ENCODE peak calls at places on chromosomes 11 and 22, in nine cellular contexts. One of them, this sample, is unnamed. For H3K4me1 and H3K27me3, the result is how much of the 10 kb centered on the place peaks cover.

GRCh38 chr22:29184886-29185575 is 20.7 kb upstream of the EMID1 start:
- DNase-seq in tibial nerve: no peak
- DNase-seq in heart right ventricle: no peak
- DNase-seq in pancreas: no peak
- DNase-seq in esophagus squamous epithelium: no peak
- DNase-seq in Peyer's patch: no peak
- DNase-seq in adrenal gland: no peak
- DNase-seq in upper lobe of left lung: no peak
- DNase-seq in heart left ventricle: no peak
- DNase-seq in this sample: no peak

GRCh38 chr11:38924644-38925043 is 2326.6 kb upstream of the RAG2 start:
- DNase-seq in tibial nerve: no peak
- DNase-seq in heart right ventricle: no peak
- DNase-seq in pancreas: no peak
- DNase-seq in esophagus squamous epithelium: no peak
- DNase-seq in Peyer's patch: no peak
- DNase-seq in adrenal gland: no peak
- DNase-seq in upper lobe of left lung: no peak
- DNase-seq in heart left ventricle: no peak
- DNase-seq in this sample: no peak

GRCh38 chr11:92455221-92455790 is 230.7 kb downstream of the FAT3 start:
- DNase-seq in tibial nerve: no peak
- DNase-seq in heart right ventricle: no peak
- DNase-seq in pancreas: no peak
- DNase-seq in esophagus squamous epithelium: no peak
- DNase-seq in Peyer's patch: no peak
- DNase-seq in adrenal gland: no peak
- DNase-seq in upper lobe of left lung: no peak
- DNase-seq in heart left ventricle: no peak
- DNase-seq in this sample: no peak

GRCh38 chr11:120306519-120307242 is 18.4 kb upstream of the TLCD5 start:
- DNase-seq in tibial nerve: no peak
- DNase-seq in heart right ventricle: no peak
- DNase-seq in pancreas: no peak
- DNase-seq in esophagus squamous epithelium: no peak
- DNase-seq in Peyer's patch: peak
- DNase-seq in adrenal gland: peak
- DNase-seq in upper lobe of left lung: no peak
- DNase-seq in heart left ventricle: peak
- DNase-seq in this sample: no peak

GRCh38 chr22:32644252-32645100 is 157.0 kb upstream of the TIMP3 start:
- DNase-seq in tibial nerve: no peak
- DNase-seq in heart right ventricle: peak
- DNase-seq in pancreas: no peak
- DNase-seq in esophagus squamous epithelium: no peak
- DNase-seq in Peyer's patch: peak
- DNase-seq in adrenal gland: peak
- DNase-seq in upper lobe of left lung: no peak
- DNase-seq in heart left ventricle: peak
- DNase-seq in this sample: peak

GRCh38 chr11:67372993-67373915 is at the start of gene CLCF1:
- DNase-seq in tibial nerve: no peak
- DNase-seq in heart right ventricle: peak
- DNase-seq in pancreas: peak
- DNase-seq in esophagus squamous epithelium: no peak
- DNase-seq in Peyer's patch: peak
- DNase-seq in adrenal gland: peak
- DNase-seq in upper lobe of left lung: peak
- DNase-seq in heart left ventricle: peak
- DNase-seq in this sample: peak

GRCh38 chr11:33532257-33532656 is 168.4 kb downstream of the C11orf91 start:
- DNase-seq in tibial nerve: no peak
- DNase-seq in heart right ventricle: no peak
- DNase-seq in pancreas: no peak
- DNase-seq in esophagus squamous epithelium: no peak
- DNase-seq in Peyer's patch: no peak
- DNase-seq in adrenal gland: no peak
- DNase-seq in upper lobe of left lung: no peak
- DNase-seq in heart left ventricle: no peak
- DNase-seq in this sample: no peak

GRCh38 chr22:24968066-24968561 is 15.6 kb downstream of the KIAA1671 start:
- DNase-seq in tibial nerve: no peak
- DNase-seq in heart right ventricle: no peak
- DNase-seq in pancreas: no peak
- DNase-seq in esophagus squamous epithelium: no peak
- DNase-seq in Peyer's patch: no peak
- DNase-seq in adrenal gland: peak
- DNase-seq in upper lobe of left lung: no peak
- DNase-seq in heart left ventricle: peak
- DNase-seq in this sample: peak

GRCh38 chr11:19739872-19740271 is 27.2 kb downstream of the NAV2 start:
- DNase-seq in tibial nerve: no peak
- DNase-seq in heart right ventricle: no peak
- DNase-seq in pancreas: no peak
- DNase-seq in esophagus squamous epithelium: no peak
- DNase-seq in Peyer's patch: no peak
- DNase-seq in adrenal gland: peak
- DNase-seq in upper lobe of left lung: no peak
- DNase-seq in heart left ventricle: no peak
- DNase-seq in this sample: peak

GRCh38 chr11:112644410-112645131 is 316.6 kb upstream of the NCAM1 start:
- DNase-seq in tibial nerve: no peak
- DNase-seq in heart right ventricle: no peak
- DNase-seq in pancreas: no peak
- DNase-seq in esophagus squamous epithelium: no peak
- DNase-seq in Peyer's patch: no peak
- DNase-seq in adrenal gland: no peak
- DNase-seq in upper lobe of left lung: no peak
- DNase-seq in heart left ventricle: no peak
- DNase-seq in this sample: no peak

DNA sequence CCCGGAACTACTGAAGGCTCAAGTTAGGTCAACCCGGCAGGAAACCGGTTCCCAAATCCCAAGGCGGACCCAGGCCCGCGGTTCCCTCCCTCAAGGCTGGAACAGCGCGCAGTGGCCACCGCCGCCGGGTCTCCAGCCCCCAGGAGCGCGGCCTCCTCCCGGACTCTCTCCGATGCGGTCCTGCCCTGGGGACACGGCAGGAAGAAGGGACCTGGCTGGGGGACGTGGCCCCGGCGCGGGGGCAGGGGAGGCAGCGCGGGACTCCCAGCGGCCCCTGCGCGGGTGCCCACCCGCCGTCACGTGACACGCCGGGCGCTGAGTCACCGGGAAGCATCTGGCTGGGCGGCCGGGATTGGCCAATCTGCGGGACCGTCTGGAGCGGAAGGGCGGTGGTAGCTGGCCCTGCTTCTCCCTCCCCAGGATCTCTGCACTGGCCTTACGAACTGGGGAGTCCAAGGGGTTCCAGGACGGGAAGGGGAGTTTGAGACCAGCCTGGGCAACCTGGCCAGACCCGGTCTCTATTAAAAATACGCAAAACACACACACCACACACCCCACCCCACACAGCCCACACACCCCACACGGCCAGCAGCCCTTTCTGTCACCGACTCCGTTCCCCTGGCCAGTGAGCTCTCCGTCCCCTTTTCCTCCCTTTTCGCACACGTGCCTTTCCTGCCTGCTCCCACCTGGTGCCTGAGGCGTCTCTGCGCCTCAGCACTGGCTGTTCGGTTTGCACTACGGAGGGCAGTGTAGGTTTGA is 21.4 kb upstream of the MALAT1 start:
- DNase-seq in tibial nerve: peak
- DNase-seq in heart right ventricle: peak
- DNase-seq in pancreas: peak
- DNase-seq in esophagus squamous epithelium: peak
- DNase-seq in Peyer's patch: peak
- DNase-seq in adrenal gland: peak
- DNase-seq in upper lobe of left lung: peak
- DNase-seq in heart left ventricle: peak
- DNase-seq in this sample: peak
- H3K4me1 ChIP-seq in tibial nerve: half or more
- H3K4me1 ChIP-seq in heart right ventricle: half or more
- H3K4me1 ChIP-seq in pancreas: under half
- H3K4me1 ChIP-seq in esophagus squamous epithelium: under half
- H3K4me1 ChIP-seq in Peyer's patch: under half
- H3K4me1 ChIP-seq in adrenal gland: under half
- H3K4me1 ChIP-seq in upper lobe of left lung: under half
- H3K4me1 ChIP-seq in heart left ventricle: half or more
- H3K4me1 ChIP-seq in this sample: under half

DNA sequence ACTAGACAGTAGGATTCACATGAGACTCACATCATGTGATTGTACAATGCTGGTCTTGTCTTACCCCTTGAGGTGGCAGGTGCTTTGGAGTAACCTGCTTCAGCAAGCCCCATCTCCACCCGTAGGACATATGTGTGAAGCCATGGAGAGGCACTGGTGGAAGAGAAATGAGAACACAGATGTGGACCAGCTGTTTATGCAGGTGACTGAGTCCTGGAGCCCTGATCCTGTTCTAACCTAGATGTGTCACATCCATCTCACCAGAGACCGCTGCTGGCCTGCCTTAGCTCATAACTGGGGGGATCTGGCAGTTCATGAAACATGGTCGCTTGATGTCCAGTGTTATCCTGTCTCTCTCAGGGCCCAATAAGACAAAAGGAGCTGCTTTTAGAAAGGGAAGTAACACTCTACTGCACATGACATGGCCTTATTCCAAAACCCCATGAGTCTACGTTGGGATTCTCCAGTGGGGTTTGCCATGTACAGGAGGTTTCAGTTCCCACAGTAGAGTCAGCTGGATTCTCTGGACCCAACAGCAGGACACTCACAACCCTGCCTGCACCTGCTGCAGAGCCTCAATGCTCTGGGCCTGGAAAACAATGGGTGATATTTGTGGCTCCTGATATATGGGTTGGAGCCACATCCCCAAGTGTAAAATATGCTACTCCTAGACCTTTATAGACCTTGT is 62.0 kb downstream of the GGTLC2 start:
- DNase-seq in tibial nerve: no peak
- DNase-seq in heart right ventricle: no peak
- DNase-seq in pancreas: peak
- DNase-seq in esophagus squamous epithelium: no peak
- DNase-seq in Peyer's patch: no peak
- DNase-seq in adrenal gland: no peak
- DNase-seq in upper lobe of left lung: no peak
- DNase-seq in heart left ventricle: no peak
- DNase-seq in this sample: no peak
- H3K27me3 ChIP-seq in tibial nerve: under half
- H3K27me3 ChIP-seq in heart right ventricle: under half
- H3K27me3 ChIP-seq in pancreas: under half
- H3K27me3 ChIP-seq in esophagus squamous epithelium: under half
- H3K27me3 ChIP-seq in Peyer's patch: under half
- H3K27me3 ChIP-seq in adrenal gland: under half
- H3K27me3 ChIP-seq in upper lobe of left lung: under half
- H3K27me3 ChIP-seq in heart left ventricle: under half
- H3K27me3 ChIP-seq in this sample: under half

GRCh38 chr11:27693398-27693797 is 6.9 kb downstream of the BDNF start:
- DNase-seq in tibial nerve: no peak
- DNase-seq in heart right ventricle: no peak
- DNase-seq in pancreas: no peak
- DNase-seq in esophagus squamous epithelium: no peak
- DNase-seq in Peyer's patch: no peak
- DNase-seq in adrenal gland: no peak
- DNase-seq in upper lobe of left lung: no peak
- DNase-seq in heart left ventricle: no peak
- DNase-seq in this sample: no peak

GRCh38 chr11:27696112-27696511 is 4.1 kb downstream of the BDNF start:
- DNase-seq in tibial nerve: no peak
- DNase-seq in heart right ventricle: no peak
- DNase-seq in pancreas: no peak
- DNase-seq in esophagus squamous epithelium: no peak
- DNase-seq in Peyer's patch: no peak
- DNase-seq in adrenal gland: no peak
- DNase-seq in upper lobe of left lung: no peak
- DNase-seq in heart left ventricle: no peak
- DNase-seq in this sample: no peak

GRCh38 chr11:27696961-27697360 is 3.3 kb downstream of the BDNF start:
- DNase-seq in tibial nerve: no peak
- DNase-seq in heart right ventricle: no peak
- DNase-seq in pancreas: no peak
- DNase-seq in esophagus squamous epithelium: no peak
- DNase-seq in Peyer's patch: no peak
- DNase-seq in adrenal gland: no peak
- DNase-seq in upper lobe of left lung: no peak
- DNase-seq in heart left ventricle: no peak
- DNase-seq in this sample: no peak

GRCh38 chr11:27697679-27698275 is 2.5 kb downstream of the BDNF start:
- DNase-seq in tibial nerve: no peak
- DNase-seq in heart right ventricle: no peak
- DNase-seq in pancreas: no peak
- DNase-seq in esophagus squamous epithelium: no peak
- DNase-seq in Peyer's patch: no peak
- DNase-seq in adrenal gland: no peak
- DNase-seq in upper lobe of left lung: no peak
- DNase-seq in heart left ventricle: no peak
- DNase-seq in this sample: no peak

GRCh38 chr11:27694992-27695391 is 5.3 kb downstream of the BDNF start:
- DNase-seq in tibial nerve: no peak
- DNase-seq in heart right ventricle: no peak
- DNase-seq in pancreas: no peak
- DNase-seq in esophagus squamous epithelium: no peak
- DNase-seq in Peyer's patch: no peak
- DNase-seq in adrenal gland: no peak
- DNase-seq in upper lobe of left lung: no peak
- DNase-seq in heart left ventricle: no peak
- DNase-seq in this sample: no peak
- TF ChIP-seq CTCF in tibial nerve: no peak
- TF ChIP-seq CTCF in heart right ventricle: no peak
- TF ChIP-seq CTCF in pancreas: no peak
- TF ChIP-seq CTCF in esophagus squamous epithelium: no peak
- TF ChIP-seq CTCF in Peyer's patch: no peak
- TF ChIP-seq CTCF in adrenal gland: no peak
- TF ChIP-seq CTCF in upper lobe of left lung: no peak
- TF ChIP-seq CTCF in heart left ventricle: no peak
- TF ChIP-seq CTCF in this sample: peak

GRCh38 chr11:18715476-18715875 is 10.5 kb downstream of the IGSF22 start:
- DNase-seq in tibial nerve: no peak
- DNase-seq in heart right ventricle: no peak
- DNase-seq in pancreas: no peak
- DNase-seq in esophagus squamous epithelium: no peak
- DNase-seq in Peyer's patch: no peak
- DNase-seq in adrenal gland: no peak
- DNase-seq in upper lobe of left lung: no peak
- DNase-seq in heart left ventricle: no peak
- DNase-seq in this sample: no peak
- H3K4me1 ChIP-seq in tibial nerve: under half
- H3K4me1 ChIP-seq in heart right ventricle: under half
- H3K4me1 ChIP-seq in pancreas: under half
- H3K4me1 ChIP-seq in esophagus squamous epithelium: under half
- H3K4me1 ChIP-seq in Peyer's patch: under half
- H3K4me1 ChIP-seq in adrenal gland: under half
- H3K4me1 ChIP-seq in upper lobe of left lung: under half
- H3K4me1 ChIP-seq in heart left ventricle: under half
- H3K4me1 ChIP-seq in this sample: under half